ENCODE peak calls at places on chromosomes 12 and 14, in four cellular contexts. Z, E, D and P are unnamed samples.

GRCh38 chr12:104370989-104371870 is 67.7 kb downstream of the EID3 start:
- DNase-seq in Z (peak), E (peak), D (no peak), P (peak)

GRCh38 chr12:128387811-128388422 is 120.9 kb downstream of the TMEM132C start:
- DNase-seq in Z (peak), E (no peak), D (peak), P (peak)

GRCh38 chr12:57904426-57904825 is 36.9 kb upstream of the ATP23 start:
- DNase-seq in Z (no peak), E (no peak), D (no peak), P (no peak)

GRCh38 chr12:57454566-57455373 is at the start of gene INHBE:
- DNase-seq in Z (peak), E (peak), D (peak), P (peak)

GRCh38 chr14:64801800-64802199 is 77.9 kb downstream of the SPTB start:
- DNase-seq in Z (peak), E (peak), D (peak), P (peak)

GRCh38 chr14:71400821-71401447 is 493.7 kb downstream of the PCNX1 start:
- DNase-seq in Z (no peak), E (peak), D (no peak), P (no peak)

GRCh38 chr12:40963761-40964160 is 224.4 kb upstream of the PDZRN4 start:
- DNase-seq in Z (no peak), E (no peak), D (no peak), P (no peak)

GRCh38 chr14:42353315-42353714 is 746.6 kb downstream of the LRFN5 start:
- DNase-seq in Z (no peak), E (no peak), D (no peak), P (no peak)

GRCh38 chr14:74405663-74406062 is 20.3 kb downstream of the SYNDIG1L start:
- DNase-seq in Z (no peak), E (no peak), D (no peak), P (no peak)

GRCh38 chr12:76720068-76720467 is 43.8 kb upstream of the ZDHHC17 start:
- DNase-seq in Z (peak), E (peak), D (no peak), P (no peak)

GRCh38 chr12:71214511-71215285 is 56.9 kb upstream of the TSPAN8 start:
- DNase-seq in Z (peak), E (no peak), D (no peak), P (no peak)

GRCh38 chr12:105822131-105823103 is 316.3 kb downstream of the NUAK1 start:
- DNase-seq in Z (no peak), E (no peak), D (no peak), P (no peak)

GRCh38 chr12:40099423-40099853 is 6.4 kb downstream of the SLC2A13 start:
- DNase-seq in Z (no peak), E (no peak), D (no peak), P (no peak)

GRCh38 chr12:123705935-123706334 is 6.2 kb upstream of the ATP6V0A2 start:
- DNase-seq in Z (peak), E (no peak), D (no peak), P (no peak)

GRCh38 chr14:40098468-40098867 is 666.2 kb upstream of the FBXO33 start:
- DNase-seq in Z (no peak), E (no peak), D (no peak), P (no peak)

GRCh38 chr12:51869490-51869865 is 18.4 kb upstream of the ANKRD33 start:
- DNase-seq in Z (no peak), E (no peak), D (no peak), P (no peak)

GRCh38 chr12:12333407-12333831 is 16.6 kb downstream of the MANSC1 start:
- DNase-seq in Z (no peak), E (peak), D (no peak), P (no peak)

GRCh38 chr12:89863332-89863938 is 154.8 kb upstream of the ATP2B1 start:
- DNase-seq in Z (no peak), E (no peak), D (no peak), P (no peak)

GRCh38 chr14:34750670-34751069 is 36.3 kb upstream of the CFL2 start:
- DNase-seq in Z (no peak), E (peak), D (no peak), P (no peak)

GRCh38 chr12:128026696-128027574 is 240.0 kb upstream of the TMEM132C start:
- DNase-seq in Z (no peak), E (no peak), D (no peak), P (no peak)

GRCh38 chr12:20376984-20377383 is 8.6 kb downstream of the PDE3A start:
- DNase-seq in Z (peak), E (peak), D (no peak), P (no peak)

GRCh38 chr12:51413791-51414190 is 10.8 kb upstream of the SLC4A8 start:
- DNase-seq in Z (no peak), E (no peak), D (no peak), P (no peak)

GRCh38 chr12:14665354-14666348 is 30.7 kb downstream of the GUCY2C start:
- DNase-seq in Z (peak), E (no peak), D (peak), P (peak)

GRCh38 chr14:77278461-77279230 is 7.6 kb upstream of the NGB start:
- DNase-seq in Z (no peak), E (no peak), D (no peak), P (no peak)

GRCh38 chr12:112939761-112940357 is 1.6 kb downstream of the OAS3 start:
- DNase-seq in Z (no peak), E (no peak), D (no peak), P (no peak)

GRCh38 chr12:50734409-50735263 is 29.3 kb upstream of the ATF1 start:
- DNase-seq in Z (peak), E (peak), D (peak), P (peak)

GRCh38 chr14:37526992-37527391 is 68.1 kb downstream of the FOXA1 start:
- DNase-seq in Z (no peak), E (no peak), D (no peak), P (no peak)
- H3K4me2 ChIP-seq in Z (no peak), E (no peak), D (no peak), P (no peak)

DNA sequence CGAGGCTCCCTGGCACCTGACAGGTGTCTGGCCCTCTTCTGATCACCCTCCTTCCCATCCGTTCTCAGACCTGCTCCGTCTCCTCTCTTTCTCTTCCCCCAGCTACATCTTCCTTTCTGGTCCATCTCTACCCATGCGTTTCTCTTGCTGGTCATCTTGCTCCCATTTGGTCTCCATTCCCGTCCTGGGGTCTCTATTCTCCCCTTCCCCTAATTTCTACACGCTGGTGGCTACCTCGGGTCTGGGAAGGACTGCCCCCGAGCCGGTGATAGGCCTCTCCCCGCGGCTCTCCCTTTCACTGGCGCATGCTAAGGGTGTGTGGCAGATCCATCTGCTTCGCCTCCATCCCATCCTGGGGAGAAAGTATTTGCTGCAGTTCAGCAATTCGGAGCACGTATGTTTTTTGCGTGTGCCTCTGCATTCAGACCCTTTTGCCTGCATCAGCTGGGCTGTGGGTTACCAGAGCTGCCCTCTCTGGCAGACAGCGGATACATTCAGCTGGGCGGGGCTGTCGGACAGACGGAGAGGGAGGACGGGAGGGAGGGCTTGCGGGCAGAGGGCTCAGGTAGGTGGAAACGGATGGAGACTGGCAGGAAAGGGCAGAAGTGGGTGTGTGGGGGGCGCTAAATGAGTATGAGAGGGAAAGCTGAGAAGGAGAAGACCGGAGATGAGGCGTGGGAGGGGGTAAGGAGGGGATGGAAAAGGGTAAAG is 775 bp downstream of the CLSTN3 start:
- DNase-seq in Z (peak), E (peak), D (peak), P (peak)
- H4K5ac ChIP-seq in Z (no peak), E (no peak), D (no peak), P (no peak)

DNA sequence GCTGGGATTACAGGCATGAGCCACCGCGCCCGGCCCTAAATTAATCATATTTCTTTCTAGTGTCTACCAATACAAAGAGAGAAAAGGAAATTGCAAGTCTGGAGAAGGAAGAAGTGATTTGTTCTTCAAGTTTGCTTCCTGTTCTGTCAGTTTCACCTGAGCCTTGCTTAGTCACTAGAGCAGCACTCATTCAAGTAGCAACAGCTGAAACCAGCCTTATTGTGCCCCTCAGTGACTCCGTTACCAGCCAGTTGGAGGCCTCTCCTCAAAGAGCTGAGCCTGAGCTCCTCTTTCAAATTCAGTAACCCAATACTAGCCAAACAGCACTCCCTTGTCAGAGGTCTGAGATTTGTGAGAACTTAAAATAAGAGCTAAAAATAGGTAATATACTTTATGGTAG is 17.4 kb downstream of the PAWR start:
- DNase-seq in Z (peak), E (no peak), D (no peak), P (peak)
- H3K4me2 ChIP-seq in Z (no peak), E (no peak), D (peak), P (no peak)

GRCh38 chr14:49553892-49554291 is 32.3 kb downstream of the RPS29 start:
- DNase-seq in Z (no peak), E (no peak), D (no peak), P (peak)
- H4K5ac ChIP-seq in Z (no peak), E (no peak), D (no peak), P (no peak)